ENCODE peak calls at places on chromosomes 2 and 18, in seven cellular contexts. One of them, this sample, is unnamed.

GRCh38 chr2:238127165-238128060 is 11.1 kb upstream of the KLHL30 start:
- DNase-seq in fibroblast of pulmonary artery: peak; percentile 43
- DNase-seq in hippocampal formation: no peak
- DNase-seq in NCI-H510A: no peak
- DNase-seq in stimulated activated CD8-positive, alpha-beta memory T cell treated with anti-CD3 and anti-CD28 coated beads, Interleukin-7, amount 100 ng/mL, for 24 hours: no peak
- DNase-seq in effector CD4-positive, alpha-beta T cell: no peak
- DNase-seq in cardiac fibroblast: peak; percentile 49
- DNase-seq in this sample: no peak

GRCh38 chr18:50097702-50098101 is 97.2 kb downstream of the MYO5B start:
- DNase-seq in fibroblast of pulmonary artery: no peak
- DNase-seq in hippocampal formation: no peak
- DNase-seq in NCI-H510A: no peak
- DNase-seq in stimulated activated CD8-positive, alpha-beta memory T cell treated with anti-CD3 and anti-CD28 coated beads, Interleukin-7, amount 100 ng/mL, for 24 hours: no peak
- DNase-seq in effector CD4-positive, alpha-beta T cell: no peak
- DNase-seq in cardiac fibroblast: no peak
- DNase-seq in this sample: no peak

GRCh38 chr2:97724073-97724410 is 10.7 kb downstream of the ZAP70 start:
- DNase-seq in fibroblast of pulmonary artery: no peak
- DNase-seq in hippocampal formation: no peak
- DNase-seq in NCI-H510A: no peak
- DNase-seq in stimulated activated CD8-positive, alpha-beta memory T cell treated with anti-CD3 and anti-CD28 coated beads, Interleukin-7, amount 100 ng/mL, for 24 hours: no peak
- DNase-seq in effector CD4-positive, alpha-beta T cell: no peak
- DNase-seq in cardiac fibroblast: no peak
- DNase-seq in this sample: no peak

GRCh38 chr18:54958711-54959625 is at the start of gene CCDC68:
- DNase-seq in fibroblast of pulmonary artery: peak; percentile 59
- DNase-seq in hippocampal formation: no peak
- DNase-seq in NCI-H510A: peak; percentile 12
- DNase-seq in stimulated activated CD8-positive, alpha-beta memory T cell treated with anti-CD3 and anti-CD28 coated beads, Interleukin-7, amount 100 ng/mL, for 24 hours: no peak
- DNase-seq in effector CD4-positive, alpha-beta T cell: no peak
- DNase-seq in cardiac fibroblast: peak; percentile 48
- DNase-seq in this sample: no peak

GRCh38 chr2:8583400-8584173 is 98.3 kb upstream of the ID2 start:
- DNase-seq in fibroblast of pulmonary artery: no peak
- DNase-seq in hippocampal formation: no peak
- DNase-seq in NCI-H510A: no peak
- DNase-seq in stimulated activated CD8-positive, alpha-beta memory T cell treated with anti-CD3 and anti-CD28 coated beads, Interleukin-7, amount 100 ng/mL, for 24 hours: peak; percentile 70
- DNase-seq in effector CD4-positive, alpha-beta T cell: peak; percentile 36
- DNase-seq in cardiac fibroblast: no peak
- DNase-seq in this sample: peak; percentile 46

GRCh38 chr2:65146067-65146466 is 16.2 kb upstream of the RAB1A start:
- DNase-seq in fibroblast of pulmonary artery: no peak
- DNase-seq in hippocampal formation: no peak
- DNase-seq in NCI-H510A: no peak
- DNase-seq in stimulated activated CD8-positive, alpha-beta memory T cell treated with anti-CD3 and anti-CD28 coated beads, Interleukin-7, amount 100 ng/mL, for 24 hours: no peak
- DNase-seq in effector CD4-positive, alpha-beta T cell: no peak
- DNase-seq in cardiac fibroblast: no peak
- DNase-seq in this sample: no peak

GRCh38 chr2:205198130-205198505 is 484.2 kb upstream of the NRP2 start:
- DNase-seq in fibroblast of pulmonary artery: peak; percentile 92
- DNase-seq in hippocampal formation: no peak
- DNase-seq in NCI-H510A: no peak
- DNase-seq in stimulated activated CD8-positive, alpha-beta memory T cell treated with anti-CD3 and anti-CD28 coated beads, Interleukin-7, amount 100 ng/mL, for 24 hours: no peak
- DNase-seq in effector CD4-positive, alpha-beta T cell: no peak
- DNase-seq in cardiac fibroblast: peak; percentile 95
- DNase-seq in this sample: no peak

GRCh38 chr18:70322928-70323327 is 34.1 kb downstream of the SOCS6 start:
- DNase-seq in fibroblast of pulmonary artery: peak; percentile 35
- DNase-seq in hippocampal formation: peak; percentile 14
- DNase-seq in NCI-H510A: no peak
- DNase-seq in stimulated activated CD8-positive, alpha-beta memory T cell treated with anti-CD3 and anti-CD28 coated beads, Interleukin-7, amount 100 ng/mL, for 24 hours: no peak
- DNase-seq in effector CD4-positive, alpha-beta T cell: no peak
- DNase-seq in cardiac fibroblast: peak; percentile 43
- DNase-seq in this sample: no peak

GRCh38 chr2:30348825-30349224 is 98.2 kb upstream of the LCLAT1 start:
- DNase-seq in fibroblast of pulmonary artery: no peak
- DNase-seq in hippocampal formation: no peak
- DNase-seq in NCI-H510A: no peak
- DNase-seq in stimulated activated CD8-positive, alpha-beta memory T cell treated with anti-CD3 and anti-CD28 coated beads, Interleukin-7, amount 100 ng/mL, for 24 hours: no peak
- DNase-seq in effector CD4-positive, alpha-beta T cell: no peak
- DNase-seq in cardiac fibroblast: no peak
- DNase-seq in this sample: no peak

GRCh38 chr2:96264656-96265348 is 995 bp downstream of the TMEM127 start:
- DNase-seq in fibroblast of pulmonary artery: peak; percentile 51
- DNase-seq in hippocampal formation: no peak
- DNase-seq in NCI-H510A: no peak
- DNase-seq in stimulated activated CD8-positive, alpha-beta memory T cell treated with anti-CD3 and anti-CD28 coated beads, Interleukin-7, amount 100 ng/mL, for 24 hours: no peak
- DNase-seq in effector CD4-positive, alpha-beta T cell: peak; percentile 15
- DNase-seq in cardiac fibroblast: peak; percentile 52
- DNase-seq in this sample: no peak

GRCh38 chr2:203809084-203809521 is 58.5 kb upstream of the CTLA4 start:
- DNase-seq in fibroblast of pulmonary artery: peak; percentile 81
- DNase-seq in hippocampal formation: no peak
- DNase-seq in NCI-H510A: no peak
- DNase-seq in stimulated activated CD8-positive, alpha-beta memory T cell treated with anti-CD3 and anti-CD28 coated beads, Interleukin-7, amount 100 ng/mL, for 24 hours: no peak
- DNase-seq in effector CD4-positive, alpha-beta T cell: no peak
- DNase-seq in cardiac fibroblast: peak; percentile 78
- DNase-seq in this sample: no peak

GRCh38 chr2:236939751-236940229 is 145.9 kb upstream of the COPS8 start:
- DNase-seq in fibroblast of pulmonary artery: no peak
- DNase-seq in hippocampal formation: no peak
- DNase-seq in NCI-H510A: peak; percentile 39
- DNase-seq in stimulated activated CD8-positive, alpha-beta memory T cell treated with anti-CD3 and anti-CD28 coated beads, Interleukin-7, amount 100 ng/mL, for 24 hours: no peak
- DNase-seq in effector CD4-positive, alpha-beta T cell: no peak
- DNase-seq in cardiac fibroblast: no peak
- DNase-seq in this sample: no peak

GRCh38 chr2:118474151-118474561 is 373.3 kb downstream of the EN1 start:
- DNase-seq in fibroblast of pulmonary artery: no peak
- DNase-seq in hippocampal formation: no peak
- DNase-seq in NCI-H510A: peak; percentile 44
- DNase-seq in stimulated activated CD8-positive, alpha-beta memory T cell treated with anti-CD3 and anti-CD28 coated beads, Interleukin-7, amount 100 ng/mL, for 24 hours: no peak
- DNase-seq in effector CD4-positive, alpha-beta T cell: no peak
- DNase-seq in cardiac fibroblast: no peak
- DNase-seq in this sample: no peak

GRCh38 chr2:66507673-66508127 is 72.8 kb downstream of the MEIS1 start:
- DNase-seq in fibroblast of pulmonary artery: no peak
- DNase-seq in hippocampal formation: no peak
- DNase-seq in NCI-H510A: no peak
- DNase-seq in stimulated activated CD8-positive, alpha-beta memory T cell treated with anti-CD3 and anti-CD28 coated beads, Interleukin-7, amount 100 ng/mL, for 24 hours: no peak
- DNase-seq in effector CD4-positive, alpha-beta T cell: no peak
- DNase-seq in cardiac fibroblast: no peak
- DNase-seq in this sample: no peak

GRCh38 chr2:143691136-143691535 is 561.9 kb downstream of the ARHGAP15 start:
- DNase-seq in fibroblast of pulmonary artery: no peak
- DNase-seq in hippocampal formation: no peak
- DNase-seq in NCI-H510A: no peak
- DNase-seq in stimulated activated CD8-positive, alpha-beta memory T cell treated with anti-CD3 and anti-CD28 coated beads, Interleukin-7, amount 100 ng/mL, for 24 hours: no peak
- DNase-seq in effector CD4-positive, alpha-beta T cell: no peak
- DNase-seq in cardiac fibroblast: no peak
- DNase-seq in this sample: no peak

GRCh38 chr2:206230060-206230890 is 44.2 kb upstream of the ZDBF2 start:
- DNase-seq in fibroblast of pulmonary artery: no peak
- DNase-seq in hippocampal formation: no peak
- DNase-seq in NCI-H510A: peak; percentile 33
- DNase-seq in stimulated activated CD8-positive, alpha-beta memory T cell treated with anti-CD3 and anti-CD28 coated beads, Interleukin-7, amount 100 ng/mL, for 24 hours: no peak
- DNase-seq in effector CD4-positive, alpha-beta T cell: no peak
- DNase-seq in cardiac fibroblast: no peak
- DNase-seq in this sample: no peak

GRCh38 chr2:201432551-201433388 is 18.5 kb downstream of the TRAK2 start:
- DNase-seq in fibroblast of pulmonary artery: peak; percentile 29
- DNase-seq in hippocampal formation: no peak
- DNase-seq in NCI-H510A: no peak
- DNase-seq in stimulated activated CD8-positive, alpha-beta memory T cell treated with anti-CD3 and anti-CD28 coated beads, Interleukin-7, amount 100 ng/mL, for 24 hours: no peak
- DNase-seq in effector CD4-positive, alpha-beta T cell: no peak
- DNase-seq in cardiac fibroblast: peak; percentile 44
- DNase-seq in this sample: no peak

GRCh38 chr2:39837856-39838453 is 58.9 kb upstream of the THUMPD2 start:
- DNase-seq in fibroblast of pulmonary artery: peak; percentile 64
- DNase-seq in hippocampal formation: no peak
- DNase-seq in NCI-H510A: peak; percentile 36
- DNase-seq in stimulated activated CD8-positive, alpha-beta memory T cell treated with anti-CD3 and anti-CD28 coated beads, Interleukin-7, amount 100 ng/mL, for 24 hours: no peak
- DNase-seq in effector CD4-positive, alpha-beta T cell: no peak
- DNase-seq in cardiac fibroblast: peak; percentile 67
- DNase-seq in this sample: no peak

GRCh38 chr18:74499633-74500032 is 3.5 kb downstream of the CNDP2 start:
- DNase-seq in fibroblast of pulmonary artery: peak; percentile 69
- DNase-seq in hippocampal formation: peak; percentile 55
- DNase-seq in NCI-H510A: no peak
- DNase-seq in stimulated activated CD8-positive, alpha-beta memory T cell treated with anti-CD3 and anti-CD28 coated beads, Interleukin-7, amount 100 ng/mL, for 24 hours: no peak
- DNase-seq in effector CD4-positive, alpha-beta T cell: peak; percentile 17
- DNase-seq in cardiac fibroblast: peak; percentile 30
- DNase-seq in this sample: peak; percentile 23

GRCh38 chr18:79493801-79494211 is 98.1 kb downstream of the NFATC1 start:
- DNase-seq in fibroblast of pulmonary artery: no peak
- DNase-seq in hippocampal formation: no peak
- DNase-seq in NCI-H510A: no peak
- DNase-seq in stimulated activated CD8-positive, alpha-beta memory T cell treated with anti-CD3 and anti-CD28 coated beads, Interleukin-7, amount 100 ng/mL, for 24 hours: no peak
- DNase-seq in effector CD4-positive, alpha-beta T cell: no peak
- DNase-seq in cardiac fibroblast: no peak
- DNase-seq in this sample: no peak

GRCh38 chr2:240604939-240605716 is 18.6 kb downstream of the CAPN10 start:
- DNase-seq in fibroblast of pulmonary artery: no peak
- DNase-seq in hippocampal formation: no peak
- DNase-seq in NCI-H510A: no peak
- DNase-seq in stimulated activated CD8-positive, alpha-beta memory T cell treated with anti-CD3 and anti-CD28 coated beads, Interleukin-7, amount 100 ng/mL, for 24 hours: no peak
- DNase-seq in effector CD4-positive, alpha-beta T cell: no peak
- DNase-seq in cardiac fibroblast: no peak
- DNase-seq in this sample: no peak

GRCh38 chr2:206443735-206444527 is 599 bp downstream of the ADAM23 start:
- DNase-seq in fibroblast of pulmonary artery: peak; percentile 32
- DNase-seq in hippocampal formation: no peak
- DNase-seq in NCI-H510A: peak; percentile 21
- DNase-seq in stimulated activated CD8-positive, alpha-beta memory T cell treated with anti-CD3 and anti-CD28 coated beads, Interleukin-7, amount 100 ng/mL, for 24 hours: no peak
- DNase-seq in effector CD4-positive, alpha-beta T cell: no peak
- DNase-seq in cardiac fibroblast: no peak
- DNase-seq in this sample: no peak

GRCh38 chr2:219551412-219551811 is 7.6 kb downstream of the TMEM198 start:
- DNase-seq in fibroblast of pulmonary artery: peak; percentile 27
- DNase-seq in hippocampal formation: no peak
- DNase-seq in NCI-H510A: peak; percentile 45
- DNase-seq in stimulated activated CD8-positive, alpha-beta memory T cell treated with anti-CD3 and anti-CD28 coated beads, Interleukin-7, amount 100 ng/mL, for 24 hours: no peak
- DNase-seq in effector CD4-positive, alpha-beta T cell: no peak
- DNase-seq in cardiac fibroblast: no peak
- DNase-seq in this sample: no peak

GRCh38 chr18:64519191-64519590 is 370.3 kb upstream of the LINC00305 start:
- DNase-seq in fibroblast of pulmonary artery: no peak
- DNase-seq in hippocampal formation: no peak
- DNase-seq in NCI-H510A: no peak
- DNase-seq in stimulated activated CD8-positive, alpha-beta memory T cell treated with anti-CD3 and anti-CD28 coated beads, Interleukin-7, amount 100 ng/mL, for 24 hours: no peak
- DNase-seq in effector CD4-positive, alpha-beta T cell: no peak
- DNase-seq in cardiac fibroblast: no peak
- DNase-seq in this sample: no peak

GRCh38 chr18:25832008-25832604 is 258.3 kb downstream of the SS18 start:
- DNase-seq in fibroblast of pulmonary artery: peak; percentile 65
- DNase-seq in hippocampal formation: peak; percentile 8
- DNase-seq in NCI-H510A: no peak
- DNase-seq in stimulated activated CD8-positive, alpha-beta memory T cell treated with anti-CD3 and anti-CD28 coated beads, Interleukin-7, amount 100 ng/mL, for 24 hours: peak; percentile 1
- DNase-seq in effector CD4-positive, alpha-beta T cell: no peak
- DNase-seq in cardiac fibroblast: peak; percentile 54
- DNase-seq in this sample: no peak